ENCODE peak calls at places on chromosome 9, in seven cellular contexts. E is activated CD4-positive, alpha-beta T cell treated with anti-CD3 and anti-CD28 coated beads, Interleukin-2, amount 50 U/mL, for 24 hours; W is AG08395; M is left ventricle myocardium inferior; N is effector memory CD8-positive, alpha-beta T cell; I is stimulated activated CD4-positive, alpha-beta T cell treated with anti-CD3 and anti-CD28 coated beads, Interleukin-4, amount 100 ng/mL, for 24 hours; K is NCI-H69. U is an unnamed sample.

GRCh38 chr9:122031806-122032205 is 61.3 kb downstream of the TTLL11 start:
- DNase-seq in E (no peak), K (no peak), N (no peak), I (no peak), W (peak), M (no peak), U (no peak)

GRCh38 chr9:135632823-135633222 is 6.5 kb downstream of the GLT6D1 start:
- DNase-seq in W (no peak), M (no peak), E (no peak), K (no peak), I (no peak), N (no peak), U (no peak)

GRCh38 chr9:132268725-132269352 is 85.9 kb downstream of the SETX start:
- DNase-seq in K (peak), M (peak), E (peak), N (peak), I (peak), W (peak), U (peak)

GRCh38 chr9:136297766-136298735 is 5.8 kb downstream of the CCDC187 start:
- DNase-seq in K (no peak), E (no peak), I (no peak), N (no peak), W (no peak), M (no peak), U (no peak)

GRCh38 chr9:106588601-106589000 is 274.4 kb upstream of the ZNF462 start:
- DNase-seq in W (no peak), E (no peak), N (no peak), M (no peak), I (no peak), K (no peak), U (no peak)

GRCh38 chr9:136997830-136998234 is 1.5 kb upstream of the CLIC3 start:
- DNase-seq in E (no peak), K (no peak), M (no peak), N (peak), I (no peak), W (no peak), U (peak)

GRCh38 chr9:109052416-109052815 is 39.1 kb upstream of the CTNNAL1 start:
- DNase-seq in K (no peak), I (no peak), E (no peak), M (no peak), N (no peak), W (peak), U (no peak)

GRCh38 chr9:89036862-89037261 is 45.6 kb downstream of the S1PR3 start:
- DNase-seq in I (no peak), E (no peak), W (no peak), K (no peak), M (no peak), N (no peak), U (no peak)

GRCh38 chr9:27665121-27665520 is 91.8 kb upstream of the C9orf72 start:
- DNase-seq in N (no peak), K (peak), I (no peak), M (no peak), W (no peak), E (no peak), U (no peak)

U was measured in activated CD4-positive, alpha-beta memory T cell treated with anti-CD3 and anti-CD28 coated beads, Interleukin-2, amount 10 ng/mL, durations not matched to agents 7 days and 5 days.